ENCODE peak calls at places on chromosomes 4 and X, in seven cellular contexts. D, B, J, H, S, F and E are unnamed samples. For H3K36me3, the result is how much of the 10 kb centered on the place peaks cover.

GRCh38 chrX:1224954-1225353 is 12.5 kb upstream of the CRLF2 start:
- DNase-seq in F (no peak), J (no peak), B (no peak), H (no peak), D (no peak), S (no peak), E (no peak)

GRCh38 chr4:109406337-109406931 is 27.2 kb upstream of the SEC24B start:
- DNase-seq in H (peak), D (no peak), F (peak), B (no peak), J (peak), S (peak), E (no peak)

GRCh38 chrX:45775462-45775861 is 574.8 kb upstream of the DIPK2B start:
- DNase-seq in F (peak), H (no peak), B (no peak), J (peak), S (no peak), D (no peak), E (no peak)

GRCh38 chr4:146790515-146790914 is 151.8 kb downstream of the POU4F2 start:
- DNase-seq in B (no peak), D (no peak), H (no peak), S (no peak), F (peak), J (no peak), E (no peak)

GRCh38 chr4:153522800-153523089 is 56.6 kb downstream of the TMEM131L start:
- DNase-seq in D (no peak), F (no peak), B (peak), J (no peak), S (peak), H (peak), E (no peak)

GRCh38 chr4:141656031-141656430 is 19.6 kb downstream of the IL15 start:
- DNase-seq in F (no peak), B (no peak), H (no peak), S (no peak), D (no peak), J (no peak), E (no peak)

GRCh38 chrX:105698386-105698785 is 124.0 kb upstream of the NRK start:
- DNase-seq in B (no peak), S (no peak), H (no peak), F (no peak), J (no peak), D (no peak), E (no peak)

GRCh38 chr4:8727546-8728510 is 135.3 kb downstream of the CPZ start:
- DNase-seq in S (no peak), B (no peak), H (peak), J (no peak), D (peak), F (no peak), E (no peak)

GRCh38 chrX:110671068-110671803 is 124.4 kb downstream of the CHRDL1 start:
- DNase-seq in B (no peak), F (peak), S (no peak), H (no peak), D (no peak), J (no peak), E (no peak)

GRCh38 chr4:169270156-169270809 is 473 bp downstream of the SH3RF1 start:
- DNase-seq in S (peak), J (peak), F (peak), B (no peak), H (no peak), D (peak), E (peak)

GRCh38 chr4:148258526-148258925 is 183.7 kb downstream of the NR3C2 start:
- DNase-seq in D (no peak), J (no peak), S (no peak), F (no peak), H (no peak), B (no peak), E (no peak)

GRCh38 chrX:114344756-114345155 is 239.1 kb upstream of the HTR2C start:
- DNase-seq in J (peak), B (no peak), D (no peak), S (no peak), H (peak), F (peak), E (no peak)

GRCh38 chr4:17708992-17709759 is 72.2 kb downstream of the FAM184B start:
- DNase-seq in F (no peak), H (no peak), S (no peak), J (no peak), B (no peak), D (no peak), E (no peak)

GRCh38 chrX:148659481-148659880 is 159.1 kb downstream of the AFF2 start:
- DNase-seq in D (no peak), F (no peak), S (no peak), J (peak), B (no peak), H (no peak), E (no peak)

GRCh38 chr4:9781343-9782135 is at the start of gene DRD5:
- DNase-seq in B (no peak), D (no peak), J (no peak), H (no peak), F (no peak), S (no peak), E (no peak)

GRCh38 chr4:5925419-5926187 is 32.7 kb upstream of the CRMP1 start:
- DNase-seq in F (no peak), H (no peak), J (no peak), D (no peak), S (no peak), B (no peak), E (peak)

GRCh38 chr4:52250124-52250523 is 199.0 kb downstream of the SPATA18 start:
- DNase-seq in H (peak), S (no peak), D (peak), J (peak), F (peak), B (no peak), E (peak)

DNA sequence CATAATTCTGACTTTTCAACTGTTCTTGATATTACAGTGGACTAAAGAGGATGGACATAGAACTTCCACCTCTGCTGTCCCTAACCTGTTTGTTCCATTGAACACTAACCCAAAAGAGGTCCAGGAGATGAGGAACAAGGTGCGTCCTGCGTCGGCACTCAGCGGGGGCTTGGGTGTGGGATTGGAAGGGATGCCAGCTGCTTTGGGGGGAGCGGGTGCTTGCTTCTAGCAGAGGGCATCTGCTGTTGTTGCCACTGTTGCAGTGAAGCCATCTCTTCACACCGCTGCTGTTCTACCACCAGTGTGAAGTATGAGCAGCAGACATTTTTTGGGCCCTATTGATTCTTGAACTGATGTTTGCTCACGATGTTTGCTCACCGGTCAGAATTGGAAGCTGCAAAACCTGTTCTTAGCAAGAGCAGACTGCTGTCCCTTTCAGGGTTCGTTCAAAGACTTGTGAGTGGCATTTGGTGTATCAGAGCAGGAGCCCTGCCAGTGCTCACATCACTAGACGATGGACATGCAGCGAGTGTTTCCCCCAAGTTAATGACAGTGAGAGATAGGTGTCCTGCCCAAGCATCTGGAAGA is 55.4 kb downstream of the NOP14 start:
- DNase-seq in J (no peak), S (no peak), D (no peak), B (no peak), H (no peak), F (no peak), E (no peak)
- H3K36me3 ChIP-seq in J (half or more), S (half or more), D (under half), B (half or more), H (under half), F (under half), E (half or more)

GRCh38 chr4:3518941-3519340 is 13.3 kb downstream of the LRPAP1 start:
- DNase-seq in H (no peak), B (no peak), S (no peak), J (no peak), D (no peak), F (no peak), E (no peak)
- H3K36me3 ChIP-seq in H (half or more), B (half or more), S (half or more), J (under half), D (under half), F (under half), E (half or more)

DNA sequence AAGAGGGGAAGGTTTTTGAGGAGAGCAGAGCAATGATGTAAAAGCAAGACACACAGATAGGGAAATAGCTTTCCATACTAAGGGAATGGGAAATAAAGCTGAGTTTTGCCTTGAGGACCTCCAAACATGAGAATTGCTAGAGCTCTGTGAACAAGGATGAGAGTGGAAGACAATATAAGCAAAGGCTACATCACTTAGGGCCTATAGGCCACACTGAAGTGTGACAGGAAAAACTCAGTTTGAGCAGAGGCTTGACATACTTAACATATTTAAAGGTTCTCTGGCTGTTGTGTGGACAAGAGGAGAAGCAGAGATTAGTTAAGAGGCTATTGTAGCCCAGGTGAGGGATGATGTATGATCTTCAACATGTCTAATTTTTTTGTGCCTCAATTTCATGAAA is 5.3 kb upstream of the SRP72 start:
- DNase-seq in B (no peak), J (no peak), F (no peak), H (no peak), D (no peak), S (no peak), E (no peak)
- H3K36me3 ChIP-seq in B (under half), J (under half), F (under half), H (half or more), D (under half), S (under half), E (under half)

DNA sequence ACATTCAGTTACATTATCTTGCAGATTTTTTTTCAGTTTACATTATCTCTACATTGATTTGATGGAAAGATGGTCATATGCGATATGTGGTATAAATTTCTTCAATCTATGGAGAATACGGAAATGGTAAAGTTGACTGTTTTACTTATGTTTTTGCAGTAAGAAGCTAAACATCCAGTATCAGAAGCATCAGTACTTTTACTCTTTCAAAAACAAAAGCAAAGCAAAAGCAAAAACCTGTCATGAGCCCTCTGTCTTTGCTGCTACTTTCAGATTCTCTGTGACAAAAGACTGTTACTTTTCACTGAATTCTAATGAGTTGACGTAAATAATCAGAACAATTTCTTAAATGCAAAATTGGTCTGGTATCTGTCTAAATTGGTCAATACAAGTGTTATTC is 52.4 kb upstream of the UCP1 start:
- DNase-seq in F (no peak), D (no peak), B (no peak), S (no peak), H (peak), J (no peak), E (no peak)
- H3K36me3 ChIP-seq in F (under half), D (under half), B (under half), S (under half), H (under half), J (under half), E (under half)

GRCh38 chr4:965766-966134 is 7.6 kb downstream of the DGKQ start:
- DNase-seq in F (no peak), D (no peak), S (no peak), B (no peak), H (no peak), J (no peak), E (no peak)
- H3K36me3 ChIP-seq in F (under half), D (under half), S (under half), B (under half), H (under half), J (under half), E (under half)